ENCODE peak calls at places on chromosomes 6 and 20, in six cellular contexts. Z, G, W, C, X and N are unnamed samples.

GRCh38 chr6:168650686-168651085 is 209.7 kb downstream of the SMOC2 start:
- DNase-seq in W (no peak), G (no peak), Z (no peak), C (no peak), X (no peak), N (no peak)

GRCh38 chr6:111230351-111231077 is 143.2 kb downstream of the SLC16A10 start:
- DNase-seq in G (no peak), X (no peak), W (peak), Z (peak), C (no peak), N (peak)

GRCh38 chr20:59992531-59992930 is 34.3 kb downstream of the CDH26 start:
- DNase-seq in C (no peak), X (no peak), Z (peak), W (no peak), G (no peak), N (no peak)

GRCh38 chr6:149890629-149891045 is 7.3 kb downstream of the RAET1E start:
- DNase-seq in X (no peak), W (no peak), Z (no peak), G (no peak), C (no peak), N (no peak)

GRCh38 chr6:132401120-132401940 is at the start of gene MOXD1:
- DNase-seq in W (peak), G (peak), C (peak), Z (peak), X (peak), N (peak)

GRCh38 chr6:40695114-40695513 is 108.0 kb upstream of the LRFN2 start:
- DNase-seq in Z (peak), C (no peak), G (peak), X (no peak), W (no peak), N (no peak)

GRCh38 chr20:14525439-14525838 is 188.0 kb upstream of the FLRT3 start:
- DNase-seq in X (no peak), G (no peak), Z (no peak), C (no peak), W (no peak), N (no peak)

GRCh38 chr20:50215101-50215500 is 24.5 kb downstream of the CEBPB start:
- DNase-seq in C (no peak), X (no peak), Z (peak), G (no peak), W (peak), N (no peak)

GRCh38 chr6:106527979-106528378 is 101.3 kb downstream of the RTN4IP1 start:
- DNase-seq in W (peak), X (no peak), G (no peak), C (no peak), Z (peak), N (no peak)

GRCh38 chr6:38572186-38572813 is 67.4 kb downstream of the BTBD9 start:
- DNase-seq in W (peak), G (no peak), X (no peak), C (no peak), Z (no peak), N (no peak)

GRCh38 chr6:100371591-100371990 is 93.1 kb downstream of the SIM1 start:
- DNase-seq in W (no peak), Z (no peak), C (no peak), X (no peak), G (no peak), N (no peak)

GRCh38 chr6:90460067-90460466 is 126.8 kb downstream of the MAP3K7 start:
- DNase-seq in C (no peak), X (no peak), W (no peak), G (no peak), Z (no peak), N (no peak)

GRCh38 chr6:90456001-90456400 is 130.9 kb downstream of the MAP3K7 start:
- DNase-seq in W (no peak), C (no peak), X (no peak), G (no peak), Z (no peak), N (peak)

GRCh38 chr6:90457867-90458259 is 129.0 kb downstream of the MAP3K7 start:
- DNase-seq in W (no peak), G (no peak), C (no peak), X (no peak), Z (no peak), N (no peak)

GRCh38 chr6:90459225-90459758 is 127.6 kb downstream of the MAP3K7 start:
- DNase-seq in G (no peak), C (no peak), W (no peak), X (no peak), Z (no peak), N (peak)

DNA sequence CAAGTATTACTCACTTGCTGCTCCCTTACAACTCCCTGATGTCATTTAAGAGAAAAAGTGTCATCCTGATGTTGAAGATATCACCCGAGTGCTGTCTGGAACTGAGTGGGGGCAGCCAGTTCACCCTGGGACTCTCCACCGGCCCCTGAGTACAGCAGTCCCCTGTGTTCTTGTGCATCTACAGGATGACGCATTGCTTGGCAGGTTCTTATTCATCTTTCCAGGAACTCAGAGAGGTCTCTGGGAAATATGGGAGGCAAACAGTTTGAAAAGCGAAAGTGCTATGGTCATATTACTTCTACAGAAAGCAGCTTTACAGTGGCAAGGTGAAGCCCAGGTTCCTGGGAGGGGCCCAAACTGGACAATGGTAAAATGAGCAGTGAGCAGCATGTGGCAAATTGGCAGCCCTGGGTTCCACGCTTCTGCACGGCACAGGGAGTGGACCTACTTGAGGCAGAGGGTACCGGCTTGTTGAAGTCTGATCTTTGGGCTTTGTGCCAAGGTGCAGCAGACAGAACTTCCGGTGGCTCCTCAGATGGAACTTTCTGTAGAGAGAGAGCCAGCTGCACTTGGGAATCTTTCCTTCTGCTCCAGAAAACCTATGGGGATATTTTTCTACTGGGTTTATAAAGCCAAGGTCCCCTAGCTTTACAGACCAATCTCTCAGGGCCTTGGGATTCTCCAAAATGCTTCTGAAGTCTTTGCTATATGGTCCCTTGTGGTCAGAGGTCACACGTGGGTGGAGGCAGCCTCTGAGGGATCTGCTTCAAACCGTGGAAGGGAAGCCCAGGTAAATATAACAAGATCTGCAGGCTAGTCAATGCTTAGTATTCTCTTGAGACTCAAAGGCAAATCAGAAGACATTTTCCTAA is 128.3 kb downstream of the MAP3K7 start:
- DNase-seq in G (no peak), W (no peak), X (no peak), C (no peak), Z (no peak), N (peak)
- H2BK120ac ChIP-seq in G (no peak), W (no peak), X (no peak), C (no peak), Z (no peak), N (peak)

DNA sequence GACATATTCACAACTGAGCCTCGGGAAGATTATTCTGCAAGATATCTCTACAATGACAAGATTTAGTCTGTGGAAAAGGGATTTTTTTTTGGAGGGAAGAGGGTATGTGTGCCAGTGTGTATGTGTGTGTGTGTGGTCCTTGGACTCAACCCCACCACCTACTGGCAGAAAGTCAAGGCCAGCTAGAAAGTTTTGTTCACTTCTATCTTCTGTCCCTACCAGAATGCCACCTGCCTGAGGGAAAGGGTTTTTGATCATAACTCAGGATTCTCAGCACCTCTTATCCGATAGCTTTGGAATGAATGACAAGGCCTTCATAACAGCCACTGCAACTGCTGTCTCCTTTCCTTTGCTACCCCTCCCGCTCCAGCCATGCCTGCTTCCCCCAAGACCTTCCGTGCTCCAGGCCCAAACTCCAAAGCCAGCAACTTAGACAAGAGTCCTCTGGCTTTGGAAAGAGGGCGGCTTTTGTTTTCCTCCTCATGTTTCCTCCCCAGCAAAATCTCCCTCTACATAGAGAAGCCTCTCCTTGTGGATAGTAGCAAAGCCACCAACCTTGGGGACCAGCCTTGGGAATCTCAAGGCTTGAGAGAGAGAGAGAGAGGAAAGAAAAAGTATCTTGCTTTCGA is 18.6 kb downstream of the BTN3A1 start:
- DNase-seq in W (peak), X (peak), G (peak), Z (peak), C (peak), N (peak)
- H2BK120ac ChIP-seq in W (no peak), X (no peak), G (no peak), Z (peak), C (no peak), N (no peak)

GRCh38 chr6:138485586-138486248 is 13.6 kb downstream of the NHSL1 start:
- DNase-seq in C (no peak), Z (no peak), G (peak), W (no peak), X (peak), N (no peak)
- H2BK120ac ChIP-seq in C (no peak), Z (no peak), G (no peak), W (no peak), X (no peak), N (no peak)

DNA sequence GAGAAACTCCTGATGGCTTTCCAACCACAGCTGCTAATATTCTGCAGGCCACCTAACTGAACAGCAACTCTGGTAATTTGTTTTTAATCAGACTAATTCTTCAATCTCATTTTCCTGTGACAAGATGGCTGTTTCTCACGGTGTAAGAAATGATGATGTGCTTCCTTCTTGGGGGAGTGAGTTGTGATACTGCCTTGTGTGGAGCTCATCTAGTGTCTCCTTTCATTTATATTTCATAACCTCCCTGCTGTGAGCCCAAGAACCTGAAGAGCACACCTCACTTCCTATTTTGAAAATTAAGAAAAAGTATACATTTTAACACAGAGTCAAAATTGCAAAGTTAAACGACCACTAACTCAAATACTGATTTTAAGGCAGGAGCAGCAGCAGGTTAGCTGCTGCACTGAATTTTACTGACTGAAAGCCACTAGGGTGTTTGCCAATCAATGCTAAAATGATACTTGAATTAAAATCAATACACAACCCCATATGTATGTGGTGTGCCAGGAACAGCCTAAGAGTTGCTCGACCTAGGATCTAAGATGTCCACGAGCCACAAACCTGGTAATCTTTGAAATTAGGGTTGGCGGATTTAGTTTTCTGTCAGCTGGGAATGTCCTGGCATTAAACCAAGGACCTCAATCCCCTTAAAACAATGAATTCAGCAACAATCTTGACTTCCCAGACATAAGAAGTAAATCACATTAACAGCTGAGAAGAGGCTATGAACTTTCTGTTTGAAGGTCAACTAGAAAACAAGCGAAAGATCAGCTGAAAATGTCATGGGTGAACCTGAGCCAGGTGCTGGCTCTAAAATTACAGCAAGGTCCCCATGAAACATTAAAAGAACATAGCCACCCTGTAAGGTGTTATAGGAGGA is 57.7 kb downstream of the BACH2 start:
- DNase-seq in W (no peak), Z (no peak), X (no peak), G (no peak), C (no peak), N (no peak)
- H2BK120ac ChIP-seq in W (no peak), Z (no peak), X (no peak), G (no peak), C (no peak), N (no peak)

GRCh38 chr6:42138190-42138589 is 4.2 kb downstream of the C6orf132 start:
- DNase-seq in G (no peak), X (no peak), Z (no peak), C (no peak), W (no peak), N (no peak)

GRCh38 chr6:42135722-42136121 is 6.7 kb downstream of the C6orf132 start:
- DNase-seq in W (no peak), X (no peak), G (peak), C (no peak), Z (no peak), N (peak)

GRCh38 chr6:42136508-42137191 is 5.8 kb downstream of the C6orf132 start:
- DNase-seq in G (peak), Z (peak), W (peak), X (peak), C (peak), N (peak)

GRCh38 chr6:42138630-42139619 is 3.5 kb downstream of the C6orf132 start:
- DNase-seq in W (peak), C (no peak), G (peak), X (peak), Z (peak), N (no peak)

GRCh38 chr6:42137192-42137753 is 5.1 kb downstream of the C6orf132 start:
- DNase-seq in G (peak), X (no peak), W (no peak), Z (no peak), C (peak), N (peak)
- H2BK120ac ChIP-seq in G (peak), X (no peak), W (no peak), Z (peak), C (peak), N (peak)

GRCh38 chr20:21190866-21191265 is 65.0 kb downstream of the KIZ start:
- DNase-seq in W (no peak), Z (no peak), C (no peak), X (no peak), G (no peak), N (no peak)
- H2BK120ac ChIP-seq in W (no peak), Z (no peak), C (peak), X (no peak), G (peak), N (no peak)

DNA sequence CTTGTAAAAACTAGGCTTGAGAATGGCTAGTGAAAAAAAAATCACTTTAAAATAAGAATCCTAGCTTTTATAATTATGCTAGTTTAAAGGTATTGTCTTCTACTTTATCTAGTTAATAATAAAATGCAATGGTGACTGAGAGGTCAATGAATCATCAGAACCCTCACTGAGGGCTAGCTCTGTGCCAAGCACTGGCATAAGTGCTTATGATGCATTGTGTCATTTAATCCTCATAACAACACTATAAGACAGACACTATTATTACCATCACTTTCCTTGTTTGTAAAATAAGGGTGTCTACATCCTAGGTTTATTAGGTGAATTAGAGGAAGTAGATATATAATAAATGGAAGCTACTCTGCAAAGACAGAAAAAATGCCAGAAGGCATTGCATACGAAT is 144.3 kb downstream of the F13A1 start:
- DNase-seq in C (no peak), X (no peak), G (no peak), W (no peak), Z (no peak), N (no peak)
- H2BK120ac ChIP-seq in C (no peak), X (no peak), G (no peak), W (no peak), Z (no peak), N (no peak)

DNA sequence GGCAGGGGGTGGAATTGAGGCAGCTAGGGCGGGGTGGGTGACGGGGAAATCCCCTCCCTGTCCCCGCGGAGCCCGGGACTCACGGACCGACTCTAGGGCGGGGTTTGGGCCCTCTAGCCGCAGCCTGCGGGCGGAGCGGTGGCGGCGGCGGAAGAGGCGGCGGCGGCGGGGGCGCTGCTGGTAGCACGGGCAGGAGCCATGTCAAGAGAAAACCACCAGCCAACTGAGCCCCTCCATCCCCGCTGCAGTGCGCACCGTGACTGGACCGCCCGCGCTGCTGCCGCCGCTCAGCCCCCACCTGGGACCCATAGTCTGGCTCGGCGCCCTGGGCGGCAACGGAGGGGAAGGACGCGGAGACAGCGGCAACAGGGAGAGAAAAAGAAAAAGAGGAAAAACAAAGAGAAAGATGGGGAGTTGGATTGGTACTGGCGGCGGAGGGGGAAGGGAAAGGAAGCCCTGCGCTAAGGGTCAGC is 1.2 kb upstream of the C6orf62 start:
- DNase-seq in C (no peak), X (peak), W (peak), G (peak), Z (peak), N (peak)
- H2BK120ac ChIP-seq in C (no peak), X (no peak), W (peak), G (peak), Z (peak), N (peak)

GRCh38 chr6:143222310-143222709 is 161.6 kb downstream of the AIG1 start:
- DNase-seq in Z (no peak), X (no peak), C (no peak), W (no peak), G (no peak), N (no peak)

GRCh38 chr6:143222758-143223334 is 162.2 kb downstream of the AIG1 start:
- DNase-seq in G (no peak), X (no peak), C (no peak), W (no peak), Z (no peak), N (no peak)

GRCh38 chr6:143225929-143226328 is 165.2 kb downstream of the AIG1 start:
- DNase-seq in W (no peak), G (no peak), C (no peak), X (no peak), Z (no peak), N (no peak)

GRCh38 chr6:143224516-143224915 is 163.8 kb downstream of the AIG1 start:
- DNase-seq in C (no peak), G (no peak), W (peak), Z (no peak), X (no peak), N (no peak)

DNA sequence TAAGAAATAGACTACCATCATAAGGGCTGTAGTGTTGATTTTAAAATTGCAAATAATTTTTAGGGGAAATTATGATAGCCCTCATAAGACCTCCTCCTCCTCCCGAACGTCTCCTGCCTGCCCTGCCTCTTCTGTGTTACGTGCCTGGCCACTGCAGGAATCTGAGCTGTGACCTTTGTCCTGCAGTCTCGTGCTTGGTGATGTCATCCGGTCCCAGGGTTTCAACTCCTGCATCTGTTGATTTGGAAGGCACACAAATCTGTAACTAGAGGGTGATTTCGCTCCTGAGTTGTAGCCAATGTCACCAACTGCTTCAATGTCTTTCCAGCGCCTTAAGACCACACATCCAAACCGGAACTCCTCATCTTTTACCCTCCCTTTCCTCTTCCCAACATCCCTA is 163.2 kb downstream of the AIG1 start:
- DNase-seq in X (peak), G (peak), W (peak), Z (no peak), C (no peak), N (peak)
- H2BK120ac ChIP-seq in X (no peak), G (no peak), W (no peak), Z (no peak), C (no peak), N (no peak)